ENCODE peak calls at places on chromosomes 5 and 9, in four cellular contexts. E is HCT116, B is hepatocyte, M is fibroblast of lung. J is an unnamed sample. For H3K36me3, the result is how much of the 10 kb centered on the place peaks cover.

GRCh38 chr5:91434348-91434747 is 51.2 kb upstream of the ARRDC3 start:
- DNase-seq in E (no peak), B (no peak), M (no peak), J (no peak)

GRCh38 chr5:97009212-97009898 is 73.5 kb downstream of the LNPEP start:
- DNase-seq in E (no peak), B (no peak), M (no peak), J (peak)

GRCh38 chr5:3534997-3535396 is 60.6 kb upstream of the IRX1 start:
- DNase-seq in E (no peak), B (no peak), M (no peak), J (no peak)

GRCh38 chr5:80569961-80570786 is at the start of gene ANKRD34B:
- DNase-seq in E (no peak), B (peak), M (peak), J (peak)

GRCh38 chr5:144072518-144072927 is 97.9 kb downstream of the YIPF5 start:
- DNase-seq in E (no peak), B (no peak), M (peak), J (peak)

GRCh38 chr9:35056571-35057270 is 15.7 kb downstream of the VCP start:
- DNase-seq in E (no peak), B (no peak), M (no peak), J (no peak)

GRCh38 chr9:129009584-129010141 is 18.5 kb downstream of the SH3GLB2 start:
- DNase-seq in E (no peak), B (peak), M (no peak), J (no peak)

GRCh38 chr5:148186248-148187003 is 16.4 kb upstream of the SPINK6 start:
- DNase-seq in E (no peak), B (no peak), M (peak), J (no peak)

GRCh38 chr5:72852356-72852755 is 35.9 kb downstream of the TNPO1 start:
- DNase-seq in E (no peak), B (no peak), M (no peak), J (no peak)
- H3K36me3 ChIP-seq in E (half or more), B (under half), M (under half), J (half or more)

GRCh38 chr5:168047043-168047668 is 244.3 kb upstream of the WWC1 start:
- DNase-seq in E (peak), B (peak), M (peak), J (peak)
- TF ChIP-seq CTCF in E (peak), B (peak), M (peak), J (peak)

GRCh38 chr5:77628840-77629552 is 9.5 kb downstream of the OTP start:
- DNase-seq in E (no peak), B (no peak), M (no peak), J (no peak)

GRCh38 chr5:77632526-77633268 is 5.8 kb downstream of the OTP start:
- DNase-seq in E (no peak), B (no peak), M (no peak), J (no peak)

GRCh38 chr5:77629553-77630245 is 8.8 kb downstream of the OTP start:
- DNase-seq in E (no peak), B (no peak), M (no peak), J (no peak)

GRCh38 chr5:77630246-77631165 is 8.0 kb downstream of the OTP start:
- DNase-seq in E (peak), B (peak), M (peak), J (peak)

GRCh38 chr5:77631166-77631582 is 7.3 kb downstream of the OTP start:
- DNase-seq in E (no peak), B (no peak), M (no peak), J (no peak)
- TF ChIP-seq EZH2 in E (no peak), B (no peak), M (peak), J (no peak)

GRCh38 chr5:72133212-72133990 is 26.1 kb downstream of the MAP1B start:
- DNase-seq in E (no peak), B (no peak), M (peak), J (peak)
- H3K36me3 ChIP-seq in E (under half), B (under half), M (under half), J (under half)

J was measured in A673.